ENCODE peak calls at places on chromosomes 16 and 17, in five cellular contexts. M is A673, G is OCI-LY7, T is left ventricle myocardium inferior, S is HL-60. Q is an unnamed sample.

GRCh38 chr16:29943846-29944669 is 17.8 kb upstream of the TMEM219 start:
- DNase-seq in M (peak; percentile 80), G (no peak), T (no peak), S (no peak), Q (no peak)

GRCh38 chr17:11273596-11273995 is 32.6 kb downstream of the SHISA6 start:
- DNase-seq in M (no peak), G (no peak), T (no peak), S (no peak), Q (no peak)

GRCh38 chr16:50917941-50918340 is 176.1 kb downstream of the CYLD start:
- DNase-seq in M (no peak), G (no peak), T (no peak), S (no peak), Q (no peak)

GRCh38 chr17:68587847-68588246 is 13.3 kb downstream of the FAM20A start:
- DNase-seq in M (no peak), G (no peak), T (no peak), S (no peak), Q (no peak)

GRCh38 chr16:3674513-3675295 is 20.2 kb downstream of the DNASE1 start:
- DNase-seq in M (no peak), G (no peak), T (no peak), S (no peak), Q (no peak)

GRCh38 chr17:76700627-76701470 is 9.9 kb downstream of the MXRA7 start:
- DNase-seq in M (no peak), G (no peak), T (peak; percentile 76), S (no peak), Q (no peak)

GRCh38 chr17:75130632-75131277 is 787 bp downstream of the NT5C start:
- DNase-seq in M (peak; percentile 81), G (peak; percentile 82), T (peak; percentile 45), S (peak; percentile 58), Q (no peak)

GRCh38 chr17:39461911-39462641 is 790 bp downstream of the CDK12 start:
- DNase-seq in M (no peak), G (peak; percentile 25), T (no peak), S (peak; percentile 9), Q (no peak)

GRCh38 chr16:50458694-50459271 is 89.4 kb upstream of the NKD1 start:
- DNase-seq in M (no peak), G (no peak), T (no peak), S (no peak), Q (no peak)

GRCh38 chr17:76272541-76273434 is 7.6 kb downstream of the UBALD2 start:
- DNase-seq in M (no peak), G (peak; percentile 60), T (no peak), S (peak; percentile 50), Q (no peak)

GRCh38 chr16:13561276-13561675 is 358.7 kb upstream of the ERCC4 start:
- DNase-seq in M (no peak), G (no peak), T (no peak), S (no peak), Q (no peak)

GRCh38 chr17:47663997-47664941 is 14.6 kb downstream of the KPNB1 start:
- DNase-seq in M (peak; percentile 63), G (peak; percentile 77), T (no peak), S (peak; percentile 68), Q (no peak)

GRCh38 chr17:33324741-33325140 is 31.6 kb upstream of the ASIC2 start:
- DNase-seq in M (no peak), G (no peak), T (no peak), S (no peak), Q (no peak)

GRCh38 chr16:62596101-62596500 is 559.9 kb upstream of the CDH8 start:
- DNase-seq in M (no peak), G (no peak), T (no peak), S (no peak), Q (no peak)

GRCh38 chr17:47205419-47205963 is 3.7 kb upstream of the MYL4 start:
- DNase-seq in M (no peak), G (peak; percentile 90), T (peak; percentile 38), S (no peak), Q (peak; percentile 68)

GRCh38 chr16:23026777-23027362 is 122.4 kb downstream of the USP31 start:
- DNase-seq in M (peak; percentile 49), G (peak; percentile 25), T (no peak), S (no peak), Q (no peak)

GRCh38 chr17:78915872-78916632 is 9.1 kb downstream of the TIMP2 start:
- DNase-seq in M (no peak), G (no peak), T (peak; percentile 57), S (peak; percentile 93), Q (no peak)

GRCh38 chr17:45740553-45741330 is 43.4 kb upstream of the CRHR1 start:
- DNase-seq in M (peak; percentile 46), G (peak; percentile 74), T (no peak), S (peak; percentile 17), Q (peak; percentile 24)

GRCh38 chr17:11487469-11487868 is 110.8 kb upstream of the DNAH9 start:
- DNase-seq in M (peak; percentile 96), G (no peak), T (no peak), S (no peak), Q (no peak)

GRCh38 chr17:59454633-59455105 is 110.7 kb upstream of the DHX40 start:
- DNase-seq in M (no peak), G (no peak), T (no peak), S (no peak), Q (no peak)

GRCh38 chr16:69559164-69559563 is 6.6 kb upstream of the NFAT5 start:
- DNase-seq in M (no peak), G (no peak), T (no peak), S (no peak), Q (no peak)

GRCh38 chr16:69555867-69556266 is 9.9 kb upstream of the NFAT5 start:
- DNase-seq in M (no peak), G (no peak), T (no peak), S (no peak), Q (no peak)

GRCh38 chr16:69555437-69555836 is 10.3 kb upstream of the NFAT5 start:
- DNase-seq in M (no peak), G (no peak), T (no peak), S (peak; percentile 73), Q (no peak)

GRCh38 chr16:69554495-69554894 is 11.3 kb upstream of the NFAT5 start:
- DNase-seq in M (no peak), G (peak; percentile 20), T (no peak), S (peak; percentile 26), Q (no peak)

GRCh38 chr16:69553332-69553731 is 12.4 kb upstream of the NFAT5 start:
- DNase-seq in M (no peak), G (no peak), T (no peak), S (peak; percentile 9), Q (no peak)
- TF ChIP-seq CTCF in M (no peak), G (no peak), T (no peak), S (no peak), Q (no peak)

DNA sequence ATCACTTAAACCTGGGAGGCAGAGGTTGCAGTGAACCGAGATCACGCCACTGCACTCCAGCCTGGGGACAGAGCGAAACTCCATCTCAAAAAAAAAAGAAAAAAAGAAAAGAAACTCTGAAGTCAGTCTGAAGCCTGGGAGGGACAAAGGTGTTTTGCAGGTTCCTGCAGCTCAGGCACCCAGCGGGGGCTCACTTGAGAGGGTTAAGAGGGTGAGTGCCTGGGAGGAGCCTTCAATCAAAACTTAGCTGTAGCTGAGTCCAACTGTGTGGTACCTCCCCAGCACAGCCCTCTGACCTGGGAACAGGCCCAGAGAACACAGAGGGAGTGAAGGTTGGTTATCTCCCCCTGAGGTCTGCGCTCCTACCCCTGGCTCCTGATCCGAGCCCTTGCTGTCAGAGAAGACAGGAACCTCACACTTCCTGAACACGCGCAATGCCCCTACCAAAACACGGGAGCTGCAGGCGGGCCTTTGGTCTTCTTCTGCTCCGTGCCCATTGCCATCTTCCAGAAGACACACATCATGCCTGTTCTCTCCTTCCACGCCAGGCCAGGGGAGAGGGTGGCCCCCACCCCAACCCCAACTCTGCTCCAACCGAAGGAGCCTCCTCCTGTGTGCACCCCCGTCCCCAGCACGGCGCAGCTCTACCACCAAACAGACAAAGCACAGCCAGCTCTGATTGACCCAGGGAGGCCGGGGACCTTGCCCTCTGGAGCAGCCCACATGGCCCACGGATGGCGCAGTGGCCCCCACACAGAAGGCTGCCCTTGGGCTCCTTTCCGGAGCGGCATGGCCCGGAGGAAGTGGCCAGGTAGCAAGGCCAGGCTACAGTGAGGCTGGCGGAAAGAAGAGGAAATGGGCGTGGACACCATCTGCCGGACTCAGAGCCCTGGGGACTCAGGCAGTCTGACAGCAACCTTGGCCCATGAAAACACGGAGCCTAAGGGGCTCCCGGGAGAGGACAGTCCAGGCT is 20.2 kb upstream of the ZC3H18 start:
- DNase-seq in M (no peak), G (no peak), T (no peak), S (no peak), Q (no peak)
- H3K4me3 ChIP-seq in M (no peak overlapping the region), G (no peak overlapping the region), T (no peak overlapping the region), S (no peak overlapping the region), Q (no peak overlapping the region)

GRCh38 chr17:18257268-18257681 is 1.3 kb downstream of the FLII start:
- DNase-seq in M (no peak), G (no peak), T (no peak), S (no peak), Q (no peak)

GRCh38 chr17:18258356-18259038 is at the start of gene FLII:
- DNase-seq in M (peak; percentile 45), G (peak; percentile 60), T (peak; percentile 60), S (peak; percentile 6), Q (no peak)

GRCh38 chr17:18256776-18257175 is 1.8 kb downstream of the FLII start:
- DNase-seq in M (no peak), G (no peak), T (no peak), S (no peak), Q (no peak)

GRCh38 chr17:18256351-18256750 is 2.2 kb downstream of the FLII start:
- DNase-seq in M (no peak), G (no peak), T (no peak), S (no peak), Q (no peak)

DNA sequence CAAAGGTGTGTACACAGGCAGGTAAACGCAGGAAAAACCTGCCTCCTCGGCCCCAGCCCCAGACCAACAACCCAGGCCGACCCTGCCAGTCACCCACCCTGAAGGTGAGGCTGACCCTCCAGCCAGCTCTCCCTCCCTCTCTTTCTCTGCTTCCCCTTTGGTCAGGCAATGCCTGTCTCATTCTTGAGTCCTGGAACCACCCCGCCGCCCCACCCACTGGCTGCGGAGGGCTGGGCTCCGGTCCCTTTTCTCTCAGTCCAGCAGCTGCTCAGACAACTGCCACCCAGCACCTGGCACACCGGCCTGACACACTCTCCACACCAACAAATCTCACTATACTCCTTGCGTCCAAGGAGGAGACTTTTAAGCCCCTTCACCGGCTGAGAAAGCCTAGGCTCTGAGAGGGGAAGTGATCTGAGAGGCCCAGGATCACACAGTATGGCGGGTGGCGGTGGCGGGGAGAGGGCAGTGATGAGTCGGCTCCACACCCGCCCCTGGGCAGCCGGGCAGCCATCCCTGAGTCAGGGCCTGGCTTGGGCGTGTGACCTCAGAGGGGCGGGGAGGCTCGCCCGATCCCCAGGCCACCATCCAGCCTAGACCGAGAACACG is 687 bp downstream of the FLII start:
- DNase-seq in M (no peak), G (peak; percentile 58), T (peak; percentile 81), S (peak; percentile 45), Q (no peak)
- TF ChIP-seq CTCF in M (no peak), G (no peak), T (no peak), S (no peak), Q (no peak)

GRCh38 chr16:69176033-69176780 is 10.8 kb upstream of the SNTB2 start:
- DNase-seq in M (no peak), G (no peak), T (no peak), S (no peak), Q (no peak)

GRCh38 chr16:69169051-69169450 is 17.9 kb upstream of the SNTB2 start:
- DNase-seq in M (no peak), G (no peak), T (no peak), S (no peak), Q (no peak)

GRCh38 chr16:69166946-69167930 is 19.7 kb upstream of the SNTB2 start:
- DNase-seq in M (no peak), G (no peak), T (no peak), S (no peak), Q (no peak)

GRCh38 chr16:69169607-69170352 is 17.2 kb upstream of the SNTB2 start:
- DNase-seq in M (no peak), G (no peak), T (no peak), S (no peak), Q (no peak)

GRCh38 chr16:69171325-69172095 is 15.5 kb upstream of the SNTB2 start:
- DNase-seq in M (no peak), G (no peak), T (no peak), S (no peak), Q (no peak)
- H3K4me3 ChIP-seq in M (no peak overlapping the region), G (no peak overlapping the region), T (no peak overlapping the region), S (no peak overlapping the region), Q (no peak overlapping the region)

Q was measured in GM12864.